ENCODE peak calls at places on chromosomes 1 and 21, in ten cellular contexts. J, S, X, Y, V, G, P, R, U and L are unnamed samples.

GRCh38 chr1:48219803-48220202 is 2.7 kb upstream of the SLC5A9 start:
- DNase-seq in Y (no peak), V (no peak), G (no peak), P (no peak), S (no peak), J (no peak), R (no peak), X (no peak), U (no peak), L (no peak)

GRCh38 chr1:85297855-85298629 is 21.6 kb upstream of the BCL10 start:
- DNase-seq in X (peak), P (peak), S (peak), V (peak), G (peak), R (peak), U (peak), J (peak), Y (no peak), L (no peak)

GRCh38 chr1:151942882-151943281 is 33.6 kb upstream of the THEM4 start:
- DNase-seq in X (no peak), U (no peak), G (no peak), S (no peak), P (no peak), R (peak), J (no peak), Y (no peak), V (no peak), L (no peak)

GRCh38 chr1:23178931-23179330 is 10.3 kb upstream of the LUZP1 start:
- DNase-seq in R (peak), U (no peak), S (no peak), X (no peak), Y (no peak), J (no peak), G (no peak), P (no peak), V (no peak), L (no peak)

GRCh38 chr21:42392731-42393442 is 3.0 kb downstream of the TMPRSS3 start:
- DNase-seq in U (no peak), P (no peak), X (no peak), G (no peak), R (no peak), J (no peak), S (peak), Y (no peak), V (no peak), L (no peak)

GRCh38 chr21:41124626-41125240 is 43.2 kb upstream of the BACE2 start:
- DNase-seq in V (no peak), X (no peak), P (no peak), J (no peak), R (no peak), G (no peak), Y (no peak), U (no peak), S (no peak), L (no peak)

GRCh38 chr1:12143631-12144155 is 23.1 kb upstream of the TNFRSF1B start:
- DNase-seq in Y (no peak), G (peak), R (peak), S (no peak), V (no peak), X (peak), J (peak), P (no peak), U (no peak), L (peak)

GRCh38 chr1:53563609-53564008 is 104.4 kb downstream of the DMRTB1 start:
- DNase-seq in X (no peak), S (no peak), V (no peak), G (no peak), U (no peak), J (no peak), P (no peak), R (no peak), Y (no peak), L (no peak)

GRCh38 chr21:34306246-34306645 is 57.6 kb upstream of the KCNE2 start:
- DNase-seq in P (no peak), S (no peak), R (no peak), G (no peak), Y (no peak), U (no peak), X (no peak), J (no peak), V (no peak), L (no peak)

GRCh38 chr1:88736633-88737248 is 52.7 kb downstream of the PKN2 start:
- DNase-seq in R (peak), S (peak), X (no peak), Y (no peak), P (no peak), U (no peak), G (no peak), J (no peak), V (no peak), L (no peak)

GRCh38 chr21:36532769-36533467 is 53.0 kb upstream of the CLDN14 start:
- DNase-seq in J (no peak), V (no peak), S (no peak), G (no peak), X (no peak), U (no peak), Y (no peak), P (no peak), R (no peak), L (no peak)

GRCh38 chr1:200332716-200333115 is 77.1 kb downstream of the ZNF281 start:
- DNase-seq in P (no peak), G (no peak), J (no peak), U (no peak), Y (no peak), R (no peak), S (no peak), X (no peak), V (no peak), L (no peak)

GRCh38 chr1:63874278-63874880 is 100.6 kb downstream of the ROR1 start:
- DNase-seq in X (peak), P (no peak), V (no peak), U (no peak), G (no peak), J (no peak), Y (no peak), R (no peak), S (no peak), L (no peak)

GRCh38 chr1:2255420-2256369 is 27.6 kb downstream of the SKI start:
- DNase-seq in V (peak), G (no peak), J (no peak), X (peak), U (peak), S (peak), P (no peak), R (peak), Y (peak), L (no peak)

GRCh38 chr1:187911820-187912219 is 1083.1 kb downstream of the PLA2G4A start:
- DNase-seq in X (no peak), R (no peak), P (no peak), G (no peak), S (no peak), V (no peak), U (no peak), Y (no peak), J (no peak), L (no peak)

GRCh38 chr1:172397633-172398032 is 22.9 kb upstream of the C1orf105 start:
- DNase-seq in R (no peak), Y (no peak), P (no peak), G (no peak), V (no peak), S (no peak), X (no peak), U (no peak), J (no peak), L (no peak)

GRCh38 chr1:53731201-53731600 is 7.8 kb downstream of the GLIS1 start:
- DNase-seq in S (no peak), X (no peak), P (no peak), V (no peak), G (no peak), U (no peak), Y (no peak), R (no peak), J (no peak), L (no peak)

GRCh38 chr1:26493267-26493666 is 21.0 kb downstream of the HMGN2 start:
- DNase-seq in G (no peak), S (no peak), R (no peak), V (no peak), X (no peak), Y (no peak), P (no peak), J (no peak), U (no peak), L (no peak)

GRCh38 chr1:1941211-1941841 is 22.2 kb upstream of the TMEM52 start:
- DNase-seq in X (no peak), G (no peak), V (no peak), Y (no peak), P (no peak), R (no peak), J (no peak), U (no peak), S (no peak), L (no peak)

GRCh38 chr1:21668232-21669032 is 725 bp downstream of the RAP1GAP start:
- DNase-seq in G (no peak), V (no peak), U (no peak), S (no peak), P (no peak), R (no peak), X (no peak), J (no peak), Y (no peak), L (no peak)

GRCh38 chr1:230122361-230123279 is 55.6 kb downstream of the GALNT2 start:
- DNase-seq in G (no peak), R (no peak), V (no peak), S (no peak), P (no peak), Y (no peak), U (no peak), X (no peak), J (no peak), L (no peak)